ENCODE peak calls at places on chromosomes 11 and 22, in eight cellular contexts. H is CD8-positive, alpha-beta T cell; J is progenitor cell of endocrine pancreas; F is CD8-positive, alpha-beta memory T cell; W is myocyte; A is stimulated activated naive CD8-positive, alpha-beta T cell treated with anti-CD3 and anti-CD28 coated beads, Interleukin-15, amount 100 ng/mL, for 72 hours; S is NCI-H146; R is ELF-1. L is an unnamed sample.

GRCh38 chr11:78417175-78417887 is at the start of gene GAB2:
- DNase-seq in A (no peak), W (no peak), R (no peak), H (no peak), S (peak), F (no peak), J (peak), L (peak)

GRCh38 chr11:65493367-65494176 is 5.3 kb upstream of the MALAT1 start:
- DNase-seq in R (peak), W (peak), H (no peak), A (no peak), J (no peak), S (no peak), F (no peak), L (no peak)

GRCh38 chr11:44275961-44276550 is 33.9 kb downstream of the ALX4 start:
- DNase-seq in H (no peak), S (no peak), W (no peak), F (no peak), R (no peak), J (no peak), A (no peak), L (no peak)

GRCh38 chr22:48784701-48785503 is 1042.8 kb downstream of the BRD1 start:
- DNase-seq in H (no peak), F (no peak), A (no peak), R (no peak), S (no peak), W (no peak), J (no peak), L (no peak)

GRCh38 chr11:78414321-78415051 is 3.1 kb downstream of the GAB2 start:
- DNase-seq in W (peak), H (no peak), A (no peak), S (peak), F (no peak), R (no peak), J (no peak), L (no peak)

GRCh38 chr11:109854696-109855095 is 238.5 kb upstream of the ZC3H12C start:
- DNase-seq in A (no peak), R (no peak), H (no peak), F (no peak), W (no peak), J (no peak), S (no peak), L (no peak)

GRCh38 chr11:2265854-2266585 is 4.4 kb downstream of the ASCL2 start:
- DNase-seq in H (no peak), J (no peak), S (no peak), F (no peak), W (no peak), A (no peak), R (no peak), L (no peak)

GRCh38 chr22:30521368-30522156 is 16.1 kb upstream of the SEC14L4 start:
- DNase-seq in W (no peak), H (no peak), S (no peak), A (no peak), J (no peak), F (no peak), R (no peak), L (no peak)

GRCh38 chr11:71929491-71929890 is 645 bp downstream of the RNF121 start:
- DNase-seq in R (no peak), S (no peak), A (no peak), J (no peak), F (no peak), W (no peak), H (no peak), L (no peak)

GRCh38 chr22:32355760-32356159 is 1.9 kb upstream of the RFPL3 start:
- DNase-seq in S (peak), H (no peak), A (no peak), F (no peak), W (no peak), R (no peak), J (no peak), L (no peak)

GRCh38 chr22:29380032-29380781 is 8.2 kb downstream of the AP1B1 start:
- DNase-seq in H (no peak), A (no peak), F (no peak), R (no peak), S (no peak), J (no peak), W (no peak), L (no peak)

GRCh38 chr11:118911113-118911879 is 14.4 kb downstream of the BCL9L start:
- DNase-seq in R (peak), H (no peak), S (no peak), W (peak), F (no peak), A (peak), J (no peak), L (no peak)

GRCh38 chr11:61378713-61379313 is 13.6 kb upstream of the TMEM216 start:
- DNase-seq in H (no peak), R (no peak), W (peak), A (no peak), S (no peak), F (no peak), J (no peak), L (no peak)

GRCh38 chr11:110430267-110431211 is 791 bp downstream of the FDX1 start:
- DNase-seq in W (peak), J (no peak), S (peak), R (peak), H (no peak), A (peak), F (no peak), L (peak)

GRCh38 chr22:10961043-10961860 is 4566.7 kb upstream of the OR11H1 start:
- DNase-seq in H (no peak), W (no peak), R (peak), J (no peak), A (no peak), S (no peak), F (no peak), L (no peak)

GRCh38 chr22:27386186-27386585 is 415.4 kb downstream of the MN1 start:
- DNase-seq in F (no peak), S (peak), J (no peak), R (no peak), A (no peak), W (no peak), H (no peak), L (no peak)

GRCh38 chr11:75966546-75967287 is 151.7 kb downstream of the UVRAG start:
- DNase-seq in F (no peak), S (no peak), R (no peak), W (no peak), J (no peak), A (no peak), H (no peak), L (no peak)

GRCh38 chr11:11743216-11743615 is 98.6 kb upstream of the USP47 start:
- DNase-seq in R (no peak), A (no peak), S (no peak), H (no peak), J (no peak), F (no peak), W (no peak), L (no peak)

GRCh38 chr22:30969532-30970355 is 679 bp downstream of the TUG1 start:
- DNase-seq in R (peak), J (no peak), F (peak), W (no peak), A (no peak), H (no peak), S (peak), L (peak)

GRCh38 chr11:103727262-103727661 is 309.2 kb upstream of the DDI1 start:
- DNase-seq in H (no peak), J (no peak), R (no peak), F (no peak), W (no peak), S (no peak), A (no peak), L (no peak)

GRCh38 chr11:123461164-123461563 is 31.1 kb downstream of the GRAMD1B start:
- DNase-seq in H (no peak), A (no peak), R (no peak), J (no peak), W (peak), S (no peak), F (no peak), L (no peak)

GRCh38 chr22:49303061-49303735 is 524.5 kb downstream of the BRD1 start:
- DNase-seq in A (no peak), J (peak), R (no peak), H (no peak), W (no peak), F (no peak), S (no peak), L (no peak)

GRCh38 chr22:27534720-27535125 is 266.8 kb downstream of the MN1 start:
- DNase-seq in F (no peak), H (no peak), R (peak), W (peak), J (no peak), A (no peak), S (no peak), L (no peak)

GRCh38 chr11:2675540-2675939 is 24.3 kb downstream of the KCNQ1OT1 start:
- DNase-seq in W (no peak), F (no peak), H (no peak), S (no peak), R (peak), A (no peak), J (no peak), L (no peak)

GRCh38 chr11:84990141-84990540 is 637.0 kb downstream of the DLG2 start:
- DNase-seq in R (no peak), J (no peak), H (no peak), F (no peak), S (no peak), A (no peak), W (no peak), L (no peak)